ENCODE peak calls at places on chromosome 11, in four cellular contexts. S, B, T and Q are unnamed samples.

GRCh38 chr11:82927264-82927880 is 25.8 kb downstream of the DDIAS start:
- DNase-seq in S (peak), B (peak), T (peak), Q (peak)

GRCh38 chr11:14150878-14151277 is 188.4 kb downstream of the SPON1 start:
- DNase-seq in S (no peak), B (no peak), T (peak), Q (no peak)

GRCh38 chr11:72787262-72788104 is 6.4 kb downstream of the STARD10 start:
- DNase-seq in S (peak), B (peak), T (peak), Q (peak)

GRCh38 chr11:33045551-33046255 is 6.3 kb downstream of the TCP11L1 start:
- DNase-seq in S (peak), B (no peak), T (no peak), Q (no peak)

GRCh38 chr11:45339754-45340519 is 53.8 kb upstream of the SYT13 start:
- DNase-seq in S (peak), B (peak), T (peak), Q (peak)

GRCh38 chr11:11984563-11984962 is 23.9 kb downstream of the DKK3 start:
- DNase-seq in S (no peak), B (no peak), T (no peak), Q (no peak)

GRCh38 chr11:78564037-78564888 is 10.4 kb downstream of the NARS2 start:
- DNase-seq in S (peak), B (peak), T (peak), Q (peak)

GRCh38 chr11:129280027-129280811 is 88.1 kb upstream of the ARHGAP32 start:
- DNase-seq in S (peak), B (no peak), T (peak), Q (no peak)

GRCh38 chr11:112588252-112588668 is 327.6 kb upstream of the PLET1 start:
- DNase-seq in S (peak), B (peak), T (peak), Q (peak)

GRCh38 chr11:103878646-103879045 is 157.8 kb upstream of the DDI1 start:
- DNase-seq in S (no peak), B (no peak), T (no peak), Q (peak)

GRCh38 chr11:114832532-114833125 is 154.3 kb downstream of the NXPE2 start:
- DNase-seq in S (no peak), B (no peak), T (no peak), Q (no peak)

GRCh38 chr11:9046376-9046775 is 42.6 kb upstream of the NRIP3 start:
- DNase-seq in S (no peak), B (peak), T (no peak), Q (no peak)

GRCh38 chr11:32172771-32173170 is 81.9 kb downstream of the RCN1 start:
- DNase-seq in S (no peak), B (no peak), T (no peak), Q (no peak)

GRCh38 chr11:106625566-106625965 is 392.7 kb downstream of the GUCY1A2 start:
- DNase-seq in S (no peak), B (no peak), T (no peak), Q (no peak)

GRCh38 chr11:70641366-70641765 is 243.0 kb downstream of the CTTN start:
- DNase-seq in S (no peak), B (no peak), T (peak), Q (no peak)

GRCh38 chr11:112537846-112538330 is 277.2 kb upstream of the PLET1 start:
- DNase-seq in S (no peak), B (no peak), T (no peak), Q (no peak)

GRCh38 chr11:113446938-113447337 is 28.3 kb downstream of the DRD2 start:
- DNase-seq in S (no peak), B (no peak), T (peak), Q (no peak)

GRCh38 chr11:62850911-62851806 is 11.8 kb upstream of the WDR74 start:
- DNase-seq in S (peak), B (no peak), T (no peak), Q (peak)

GRCh38 chr11:91947215-91947614 is 277.4 kb upstream of the FAT3 start:
- DNase-seq in S (no peak), B (no peak), T (no peak), Q (no peak)

GRCh38 chr11:17552392-17553248 is 5.6 kb downstream of the OTOG start:
- DNase-seq in S (no peak), B (no peak), T (no peak), Q (no peak)

GRCh38 chr11:24155792-24156191 is 341.1 kb upstream of the LUZP2 start:
- DNase-seq in S (peak), B (no peak), T (no peak), Q (no peak)

GRCh38 chr11:60750911-60751310 is 5.8 kb upstream of the MS4A15 start:
- DNase-seq in S (no peak), B (no peak), T (no peak), Q (no peak)

GRCh38 chr11:15519124-15519791 is 404.5 kb downstream of the INSC start:
- DNase-seq in S (no peak), B (no peak), T (no peak), Q (peak)

DNA sequence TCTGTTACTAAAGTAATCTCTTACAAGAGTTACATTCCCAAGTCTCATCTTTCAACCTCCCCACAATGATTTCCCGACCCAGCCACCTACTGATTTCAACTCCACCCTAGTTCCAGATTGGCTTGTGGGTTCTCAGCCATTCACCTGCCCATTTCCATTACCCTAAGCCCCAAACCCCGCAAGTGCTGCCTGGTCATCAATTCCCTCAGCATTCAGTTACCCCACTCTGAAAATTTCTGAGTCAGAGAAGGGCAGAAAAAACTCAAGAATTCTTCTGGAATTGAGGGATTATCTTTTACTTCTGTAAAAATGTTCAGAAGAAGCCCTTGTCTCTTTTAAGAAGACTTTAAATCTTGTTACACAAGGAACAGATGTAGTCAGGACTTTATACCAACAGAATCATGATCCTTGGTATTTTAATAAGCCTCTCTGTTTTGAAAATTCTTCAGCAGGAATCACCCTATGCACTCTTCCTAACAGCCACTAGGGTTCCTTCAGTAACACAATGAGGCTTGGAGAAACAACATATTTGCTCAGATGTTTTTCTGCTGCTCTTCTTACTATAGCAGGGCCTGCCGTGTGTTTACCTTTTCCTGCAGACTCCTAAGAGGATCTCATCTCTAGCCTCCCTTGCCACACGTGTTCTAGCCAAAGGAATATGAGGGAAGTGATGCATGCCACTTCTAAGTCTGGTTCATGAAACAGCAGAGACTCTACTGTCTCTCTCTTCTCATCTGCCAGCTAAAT is 29.2 kb upstream of the PAMR1 start:
- DNase-seq in S (no peak), B (no peak), T (no peak), Q (no peak)
- TF ChIP-seq CTCF in S (no peak), B (peak), T (peak), Q (no peak)

GRCh38 chr11:2511421-2512369 is 66.9 kb downstream of the KCNQ1 start:
- DNase-seq in S (no peak), B (peak), T (peak), Q (peak)

GRCh38 chr11:2512431-2513407 is 67.9 kb downstream of the KCNQ1 start:
- DNase-seq in S (no peak), B (peak), T (peak), Q (no peak)

GRCh38 chr11:2510626-2511402 is 66.0 kb downstream of the KCNQ1 start:
- DNase-seq in S (no peak), B (peak), T (peak), Q (no peak)

GRCh38 chr11:2515401-2516275 is 70.8 kb downstream of the KCNQ1 start:
- DNase-seq in S (no peak), B (no peak), T (peak), Q (no peak)

DNA sequence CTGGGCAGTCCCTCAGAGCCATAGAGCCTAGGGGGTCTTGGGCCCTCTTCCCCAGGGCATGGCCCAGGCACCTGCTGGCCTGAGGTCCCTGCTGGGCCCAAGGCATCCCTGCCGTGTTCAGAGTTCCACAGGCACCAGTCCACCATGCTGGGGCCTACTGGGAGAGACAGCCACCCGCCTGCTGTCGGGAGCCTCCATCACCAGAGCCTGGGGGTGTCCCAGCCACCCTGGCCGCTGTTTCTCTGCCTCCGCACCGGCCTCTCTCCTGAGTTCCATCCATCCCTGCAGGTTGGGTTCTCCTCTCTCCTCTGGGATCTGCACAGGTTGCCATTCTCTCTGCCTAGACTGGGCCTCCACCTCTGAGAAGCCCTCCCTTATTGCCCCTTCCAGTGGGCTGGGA is 68.6 kb downstream of the KCNQ1 start:
- DNase-seq in S (no peak), B (peak), T (peak), Q (no peak)
- TF ChIP-seq GABPA in S (no peak), B (no peak), T (no peak), Q (no peak)

DNA sequence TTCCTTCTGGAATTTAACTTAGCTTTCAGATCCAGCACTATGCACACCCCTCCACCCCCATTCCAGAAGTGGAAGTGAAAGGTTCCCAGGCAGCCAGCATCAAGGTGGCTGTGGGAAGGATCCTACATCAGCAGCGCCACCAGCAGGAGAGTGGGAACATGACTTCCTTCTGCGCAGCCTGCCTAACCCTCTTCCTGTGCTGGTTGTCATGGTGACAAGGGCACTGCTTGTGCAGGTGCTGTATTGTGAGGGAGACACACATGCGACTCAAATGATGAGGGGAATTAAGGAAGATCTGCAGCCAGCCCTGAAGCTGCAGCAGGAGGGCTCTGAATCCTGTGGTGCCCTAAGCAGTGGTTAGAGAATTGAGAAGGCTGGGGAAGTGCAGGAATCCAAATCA is 904.4 kb upstream of the API5 start:
- DNase-seq in S (no peak), B (no peak), T (peak), Q (no peak)
- TF ChIP-seq CTCF in S (no peak), B (no peak), T (no peak), Q (no peak)

GRCh38 chr11:454801-455565 is 4.9 kb downstream of the PTDSS2 start:
- DNase-seq in S (no peak), B (no peak), T (no peak), Q (no peak)

GRCh38 chr11:454043-454442 is 4.0 kb downstream of the PTDSS2 start:
- DNase-seq in S (no peak), B (no peak), T (no peak), Q (no peak)

GRCh38 chr11:452916-453527 is 2.9 kb downstream of the PTDSS2 start:
- DNase-seq in S (no peak), B (no peak), T (no peak), Q (no peak)

GRCh38 chr11:452203-452744 is 2.2 kb downstream of the PTDSS2 start:
- DNase-seq in S (no peak), B (no peak), T (no peak), Q (no peak)

DNA sequence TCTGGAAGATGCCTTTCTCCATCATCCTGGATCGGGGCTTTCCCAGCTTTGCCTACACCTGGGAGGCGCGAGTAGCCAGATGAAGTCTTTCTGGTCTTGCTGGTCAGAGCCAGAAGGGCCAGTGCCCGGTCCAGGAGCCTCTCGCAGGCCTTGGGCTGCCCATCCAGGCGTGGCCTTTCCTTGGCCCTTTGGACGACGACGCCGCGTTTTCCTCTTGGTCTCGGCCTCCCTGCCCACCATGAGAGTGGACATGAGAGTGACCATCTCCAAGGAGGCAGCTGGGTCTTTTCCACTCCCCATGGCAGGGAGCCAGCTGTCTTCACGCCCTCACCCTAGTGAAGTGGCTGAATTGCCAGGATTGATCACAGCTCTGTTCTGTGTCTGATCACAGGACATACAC is 3.5 kb downstream of the PTDSS2 start:
- DNase-seq in S (no peak), B (no peak), T (no peak), Q (no peak)
- TF ChIP-seq GABPA in S (no peak), B (no peak), T (no peak), Q (no peak)